ENCODE peak calls at places on chromosome 1, in six cellular contexts. One of them, this sample, is unnamed.

GRCh38 chr1:27356628-27357280 is 10.0 kb downstream of the MAP3K6 start:
- DNase-seq in IMR-90: no peak
- DNase-seq in astrocyte of the spinal cord: no peak
- DNase-seq in CD8-positive, alpha-beta T cell: peak; percentile 66
- DNase-seq in right atrium auricular region: no peak
- DNase-seq in heart left ventricle: no peak
- DNase-seq in this sample: no peak

GRCh38 chr1:248810727-248811513 is 14.8 kb downstream of the SH3BP5L start:
- DNase-seq in CD8-positive, alpha-beta T cell: no peak
- DNase-seq in astrocyte of the spinal cord: peak; percentile 22
- DNase-seq in heart left ventricle: peak; percentile 71
- DNase-seq in IMR-90: no peak
- DNase-seq in right atrium auricular region: peak; percentile 57
- DNase-seq in this sample: peak; percentile 39

GRCh38 chr1:112395832-112396667 is at the start of gene CTTNBP2NL:
- DNase-seq in right atrium auricular region: peak; percentile 99
- DNase-seq in IMR-90: peak; percentile 93
- DNase-seq in CD8-positive, alpha-beta T cell: peak; percentile 78
- DNase-seq in astrocyte of the spinal cord: peak; percentile 98
- DNase-seq in heart left ventricle: peak; percentile 97
- DNase-seq in this sample: peak; percentile 94

GRCh38 chr1:110119843-110120242 is 7.6 kb downstream of the UBL4B start:
- DNase-seq in heart left ventricle: peak; percentile 40
- DNase-seq in right atrium auricular region: no peak
- DNase-seq in astrocyte of the spinal cord: no peak
- DNase-seq in IMR-90: no peak
- DNase-seq in CD8-positive, alpha-beta T cell: no peak
- DNase-seq in this sample: no peak

GRCh38 chr1:46687095-46687659 is 15.5 kb downstream of the TEX38 start:
- DNase-seq in right atrium auricular region: no peak
- DNase-seq in astrocyte of the spinal cord: peak; percentile 77
- DNase-seq in heart left ventricle: peak; percentile 71
- DNase-seq in CD8-positive, alpha-beta T cell: no peak
- DNase-seq in IMR-90: peak; percentile 40
- DNase-seq in this sample: peak; percentile 77

GRCh38 chr1:77322061-77322900 is 40.5 kb downstream of the AK5 start:
- DNase-seq in astrocyte of the spinal cord: peak; percentile 89
- DNase-seq in heart left ventricle: no peak
- DNase-seq in CD8-positive, alpha-beta T cell: no peak
- DNase-seq in IMR-90: peak; percentile 91
- DNase-seq in right atrium auricular region: no peak
- DNase-seq in this sample: peak; percentile 73

GRCh38 chr1:158185770-158186705 is 5.3 kb downstream of the CD1D start:
- DNase-seq in right atrium auricular region: no peak
- DNase-seq in CD8-positive, alpha-beta T cell: no peak
- DNase-seq in IMR-90: no peak
- DNase-seq in heart left ventricle: no peak
- DNase-seq in astrocyte of the spinal cord: no peak
- DNase-seq in this sample: peak; percentile 13

GRCh38 chr1:23369335-23370013 is at the start of gene ZNF436:
- DNase-seq in right atrium auricular region: peak; percentile 90
- DNase-seq in heart left ventricle: peak; percentile 88
- DNase-seq in IMR-90: peak; percentile 83
- DNase-seq in CD8-positive, alpha-beta T cell: peak; percentile 70
- DNase-seq in astrocyte of the spinal cord: peak; percentile 94
- DNase-seq in this sample: peak; percentile 95

GRCh38 chr1:225915538-225915991 is 8.5 kb downstream of the PYCR2 start:
- DNase-seq in heart left ventricle: no peak
- DNase-seq in astrocyte of the spinal cord: peak; percentile 21
- DNase-seq in IMR-90: no peak
- DNase-seq in right atrium auricular region: no peak
- DNase-seq in CD8-positive, alpha-beta T cell: no peak
- DNase-seq in this sample: no peak

GRCh38 chr1:216034506-216034905 is 388.7 kb downstream of the USH2A start:
- DNase-seq in IMR-90: peak; percentile 6
- DNase-seq in heart left ventricle: no peak
- DNase-seq in CD8-positive, alpha-beta T cell: no peak
- DNase-seq in astrocyte of the spinal cord: no peak
- DNase-seq in right atrium auricular region: no peak
- DNase-seq in this sample: no peak
- TF ChIP-seq CTCF in IMR-90: peak; percentile 21
- TF ChIP-seq CTCF in heart left ventricle: no peak
- TF ChIP-seq CTCF in CD8-positive, alpha-beta T cell: no peak
- TF ChIP-seq CTCF in astrocyte of the spinal cord: no peak
- TF ChIP-seq CTCF in right atrium auricular region: no peak
- TF ChIP-seq CTCF in this sample: no peak

DNA sequence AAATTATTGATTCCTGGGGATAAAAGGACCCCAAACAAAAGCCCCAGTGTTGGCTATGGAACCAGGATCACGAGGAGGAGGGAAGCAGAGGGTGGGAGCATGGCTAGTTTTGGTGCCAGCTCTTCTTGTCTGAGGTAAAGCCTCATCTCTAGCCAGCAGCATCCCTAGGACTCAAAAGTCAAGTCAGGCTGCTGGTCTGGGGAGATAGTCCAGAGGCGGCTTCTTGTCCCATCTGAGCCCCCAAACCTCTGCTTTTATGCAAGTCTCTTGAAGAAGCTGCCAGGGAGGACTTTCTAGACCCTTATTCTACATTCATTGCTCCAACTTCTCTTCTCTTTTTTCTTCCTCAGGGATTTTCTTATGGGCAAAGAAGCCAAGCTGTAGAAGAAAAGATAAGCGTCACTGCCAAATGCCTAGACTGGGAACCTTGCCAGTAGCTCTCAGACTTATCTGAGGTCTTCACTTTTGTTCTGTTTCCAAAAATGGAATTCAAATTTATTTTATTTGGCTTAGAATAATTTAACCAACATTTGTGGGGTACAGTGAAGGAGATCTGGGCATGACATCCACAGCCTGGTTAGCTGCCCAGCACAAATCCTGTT is 6.9 kb upstream of the ANKRD35 start:
- DNase-seq in heart left ventricle: no peak
- DNase-seq in IMR-90: peak; percentile 71
- DNase-seq in right atrium auricular region: no peak
- DNase-seq in CD8-positive, alpha-beta T cell: no peak
- DNase-seq in astrocyte of the spinal cord: peak; percentile 61
- DNase-seq in this sample: peak; percentile 80
- H3K4me3 ChIP-seq in heart left ventricle: no peak overlapping the region
- H3K4me3 ChIP-seq in IMR-90: no peak overlapping the region
- H3K4me3 ChIP-seq in right atrium auricular region: no peak overlapping the region
- H3K4me3 ChIP-seq in CD8-positive, alpha-beta T cell: no peak overlapping the region
- H3K4me3 ChIP-seq in astrocyte of the spinal cord: no peak overlapping the region
- H3K4me3 ChIP-seq in this sample: peak overlapping the region; percentile 2

GRCh38 chr1:180623579-180624347 is 8.1 kb upstream of the XPR1 start:
- DNase-seq in IMR-90: peak; percentile 58
- DNase-seq in astrocyte of the spinal cord: peak; percentile 32
- DNase-seq in CD8-positive, alpha-beta T cell: no peak
- DNase-seq in right atrium auricular region: no peak
- DNase-seq in heart left ventricle: no peak
- DNase-seq in this sample: peak; percentile 59
- TF ChIP-seq CTCF in IMR-90: peak; percentile 51
- TF ChIP-seq CTCF in astrocyte of the spinal cord: peak; percentile 47
- TF ChIP-seq CTCF in CD8-positive, alpha-beta T cell: no peak
- TF ChIP-seq CTCF in right atrium auricular region: peak; percentile 18
- TF ChIP-seq CTCF in heart left ventricle: peak; percentile 15
- TF ChIP-seq CTCF in this sample: peak; percentile 58

GRCh38 chr1:8663915-8664331 is 153.5 kb downstream of the RERE start:
- DNase-seq in CD8-positive, alpha-beta T cell: no peak
- DNase-seq in IMR-90: peak; percentile 56
- DNase-seq in astrocyte of the spinal cord: no peak
- DNase-seq in heart left ventricle: no peak
- DNase-seq in right atrium auricular region: no peak
- DNase-seq in this sample: peak; percentile 79

GRCh38 chr1:8662380-8663072 is 154.9 kb downstream of the RERE start:
- DNase-seq in heart left ventricle: no peak
- DNase-seq in astrocyte of the spinal cord: no peak
- DNase-seq in CD8-positive, alpha-beta T cell: no peak
- DNase-seq in right atrium auricular region: no peak
- DNase-seq in IMR-90: no peak
- DNase-seq in this sample: no peak

GRCh38 chr1:8660455-8660854 is 157.0 kb downstream of the RERE start:
- DNase-seq in heart left ventricle: peak; percentile 71
- DNase-seq in IMR-90: peak; percentile 94
- DNase-seq in CD8-positive, alpha-beta T cell: no peak
- DNase-seq in right atrium auricular region: peak; percentile 70
- DNase-seq in astrocyte of the spinal cord: peak; percentile 84
- DNase-seq in this sample: peak; percentile 92

GRCh38 chr1:8663090-8663802 is 154.2 kb downstream of the RERE start:
- DNase-seq in IMR-90: no peak
- DNase-seq in astrocyte of the spinal cord: no peak
- DNase-seq in heart left ventricle: no peak
- DNase-seq in CD8-positive, alpha-beta T cell: no peak
- DNase-seq in right atrium auricular region: no peak
- DNase-seq in this sample: peak; percentile 30

GRCh38 chr1:8661185-8662110 is 156.0 kb downstream of the RERE start:
- DNase-seq in right atrium auricular region: no peak
- DNase-seq in astrocyte of the spinal cord: peak; percentile 90
- DNase-seq in IMR-90: peak; percentile 91
- DNase-seq in CD8-positive, alpha-beta T cell: peak; percentile 28
- DNase-seq in heart left ventricle: no peak
- DNase-seq in this sample: peak; percentile 94
- H3K4me3 ChIP-seq in right atrium auricular region: no peak overlapping the region
- H3K4me3 ChIP-seq in astrocyte of the spinal cord: no peak overlapping the region
- H3K4me3 ChIP-seq in IMR-90: peak overlapping the region; percentile 2
- H3K4me3 ChIP-seq in CD8-positive, alpha-beta T cell: no peak overlapping the region
- H3K4me3 ChIP-seq in heart left ventricle: no peak overlapping the region
- H3K4me3 ChIP-seq in this sample: no peak overlapping the region

GRCh38 chr1:147494998-147495580 is 46.2 kb upstream of the BCL9 start:
- DNase-seq in right atrium auricular region: peak; percentile 74
- DNase-seq in astrocyte of the spinal cord: peak; percentile 80
- DNase-seq in CD8-positive, alpha-beta T cell: peak; percentile 76
- DNase-seq in heart left ventricle: peak; percentile 79
- DNase-seq in IMR-90: peak; percentile 77
- DNase-seq in this sample: peak; percentile 86

GRCh38 chr1:147496044-147496443 is 45.3 kb upstream of the BCL9 start:
- DNase-seq in right atrium auricular region: no peak
- DNase-seq in astrocyte of the spinal cord: no peak
- DNase-seq in IMR-90: no peak
- DNase-seq in CD8-positive, alpha-beta T cell: no peak
- DNase-seq in heart left ventricle: no peak
- DNase-seq in this sample: no peak

GRCh38 chr1:147492207-147492606 is 49.1 kb upstream of the BCL9 start:
- DNase-seq in astrocyte of the spinal cord: no peak
- DNase-seq in CD8-positive, alpha-beta T cell: no peak
- DNase-seq in heart left ventricle: no peak
- DNase-seq in right atrium auricular region: no peak
- DNase-seq in IMR-90: no peak
- DNase-seq in this sample: no peak

GRCh38 chr1:147491098-147491497 is 50.2 kb upstream of the BCL9 start:
- DNase-seq in CD8-positive, alpha-beta T cell: no peak
- DNase-seq in IMR-90: no peak
- DNase-seq in right atrium auricular region: no peak
- DNase-seq in heart left ventricle: no peak
- DNase-seq in astrocyte of the spinal cord: no peak
- DNase-seq in this sample: no peak

GRCh38 chr1:147493349-147493748 is 48.0 kb upstream of the BCL9 start:
- DNase-seq in right atrium auricular region: no peak
- DNase-seq in astrocyte of the spinal cord: no peak
- DNase-seq in CD8-positive, alpha-beta T cell: no peak
- DNase-seq in heart left ventricle: no peak
- DNase-seq in IMR-90: no peak
- DNase-seq in this sample: no peak
- TF ChIP-seq CTCF in right atrium auricular region: no peak
- TF ChIP-seq CTCF in astrocyte of the spinal cord: no peak
- TF ChIP-seq CTCF in CD8-positive, alpha-beta T cell: no peak
- TF ChIP-seq CTCF in heart left ventricle: no peak
- TF ChIP-seq CTCF in IMR-90: no peak
- TF ChIP-seq CTCF in this sample: no peak